ENCODE peak calls at places on chromosomes 6 and 20, in seven cellular contexts. One of them, this sample, is unnamed.

GRCh38 chr6:163416640-163417253 is 2.2 kb downstream of the QKI start:
- DNase-seq in cardiac fibroblast: peak; percentile 92
- DNase-seq in choroid plexus epithelial cell: peak; percentile 91
- DNase-seq in epithelial cell of esophagus: peak; percentile 79
- DNase-seq in left ventricle myocardium inferior: no peak
- DNase-seq in psoas muscle: no peak
- DNase-seq in right atrium auricular region: no peak
- DNase-seq in this sample: peak; percentile 44

GRCh38 chr20:21203036-21203656 is 77.3 kb downstream of the KIZ start:
- DNase-seq in cardiac fibroblast: no peak
- DNase-seq in epithelial cell of esophagus: no peak
- DNase-seq in psoas muscle: no peak
- DNase-seq in right atrium auricular region: no peak
- DNase-seq in left ventricle myocardium inferior: no peak
- DNase-seq in choroid plexus epithelial cell: no peak
- DNase-seq in this sample: no peak

GRCh38 chr6:70369332-70369950 is 43.9 kb upstream of the FAM135A start:
- DNase-seq in psoas muscle: peak; percentile 78
- DNase-seq in choroid plexus epithelial cell: peak; percentile 83
- DNase-seq in cardiac fibroblast: peak; percentile 82
- DNase-seq in epithelial cell of esophagus: peak; percentile 75
- DNase-seq in left ventricle myocardium inferior: peak; percentile 45
- DNase-seq in right atrium auricular region: peak; percentile 71
- DNase-seq in this sample: peak; percentile 52

GRCh38 chr20:39676857-39677351 is 714.8 kb downstream of the DHX35 start:
- DNase-seq in cardiac fibroblast: peak; percentile 38
- DNase-seq in choroid plexus epithelial cell: no peak
- DNase-seq in psoas muscle: no peak
- DNase-seq in right atrium auricular region: no peak
- DNase-seq in epithelial cell of esophagus: peak; percentile 32
- DNase-seq in left ventricle myocardium inferior: no peak
- DNase-seq in this sample: no peak

GRCh38 chr6:17429381-17430061 is 36.1 kb downstream of the CAP2 start:
- DNase-seq in epithelial cell of esophagus: no peak
- DNase-seq in right atrium auricular region: no peak
- DNase-seq in cardiac fibroblast: no peak
- DNase-seq in choroid plexus epithelial cell: peak; percentile 16
- DNase-seq in psoas muscle: no peak
- DNase-seq in left ventricle myocardium inferior: no peak
- DNase-seq in this sample: no peak

GRCh38 chr20:50467618-50468373 is 42.4 kb upstream of the PTPN1 start:
- DNase-seq in right atrium auricular region: no peak
- DNase-seq in left ventricle myocardium inferior: no peak
- DNase-seq in choroid plexus epithelial cell: peak; percentile 75
- DNase-seq in cardiac fibroblast: peak; percentile 66
- DNase-seq in epithelial cell of esophagus: peak; percentile 66
- DNase-seq in psoas muscle: no peak
- DNase-seq in this sample: peak; percentile 58

GRCh38 chr6:42028234-42029061 is 21.9 kb upstream of the TAF8 start:
- DNase-seq in left ventricle myocardium inferior: no peak
- DNase-seq in epithelial cell of esophagus: peak; percentile 71
- DNase-seq in choroid plexus epithelial cell: peak; percentile 88
- DNase-seq in cardiac fibroblast: peak; percentile 85
- DNase-seq in right atrium auricular region: no peak
- DNase-seq in psoas muscle: no peak
- DNase-seq in this sample: peak; percentile 35

GRCh38 chr20:48773837-48774418 is 53.9 kb downstream of the PREX1 start:
- DNase-seq in cardiac fibroblast: peak; percentile 37
- DNase-seq in epithelial cell of esophagus: no peak
- DNase-seq in choroid plexus epithelial cell: peak; percentile 76
- DNase-seq in psoas muscle: no peak
- DNase-seq in right atrium auricular region: no peak
- DNase-seq in left ventricle myocardium inferior: no peak
- DNase-seq in this sample: no peak

GRCh38 chr6:82067021-82067420 is 180.5 kb downstream of the IBTK start:
- DNase-seq in epithelial cell of esophagus: no peak
- DNase-seq in right atrium auricular region: no peak
- DNase-seq in choroid plexus epithelial cell: peak; percentile 40
- DNase-seq in left ventricle myocardium inferior: no peak
- DNase-seq in psoas muscle: no peak
- DNase-seq in cardiac fibroblast: peak; percentile 28
- DNase-seq in this sample: no peak

GRCh38 chr20:1377984-1378742 is 14.7 kb downstream of the FKBP1A start:
- DNase-seq in psoas muscle: no peak
- DNase-seq in right atrium auricular region: no peak
- DNase-seq in left ventricle myocardium inferior: no peak
- DNase-seq in epithelial cell of esophagus: peak; percentile 83
- DNase-seq in cardiac fibroblast: peak; percentile 69
- DNase-seq in choroid plexus epithelial cell: peak; percentile 50
- DNase-seq in this sample: no peak

GRCh38 chr6:131825946-131826345 is 18.1 kb downstream of the ENPP1 start:
- DNase-seq in right atrium auricular region: no peak
- DNase-seq in epithelial cell of esophagus: no peak
- DNase-seq in left ventricle myocardium inferior: no peak
- DNase-seq in choroid plexus epithelial cell: peak; percentile 55
- DNase-seq in cardiac fibroblast: no peak
- DNase-seq in psoas muscle: no peak
- DNase-seq in this sample: no peak

GRCh38 chr6:169933251-169933821 is 181.9 kb downstream of the ERMARD start:
- DNase-seq in left ventricle myocardium inferior: no peak
- DNase-seq in cardiac fibroblast: no peak
- DNase-seq in right atrium auricular region: peak; percentile 47
- DNase-seq in psoas muscle: no peak
- DNase-seq in epithelial cell of esophagus: peak; percentile 28
- DNase-seq in choroid plexus epithelial cell: no peak
- DNase-seq in this sample: peak; percentile 75

GRCh38 chr20:57680131-57680716 is 29.6 kb downstream of the PMEPA1 start:
- DNase-seq in left ventricle myocardium inferior: no peak
- DNase-seq in choroid plexus epithelial cell: peak; percentile 28
- DNase-seq in psoas muscle: no peak
- DNase-seq in right atrium auricular region: no peak
- DNase-seq in cardiac fibroblast: no peak
- DNase-seq in epithelial cell of esophagus: no peak
- DNase-seq in this sample: no peak

GRCh38 chr20:57680934-57681914 is 28.6 kb downstream of the PMEPA1 start:
- DNase-seq in epithelial cell of esophagus: no peak
- DNase-seq in choroid plexus epithelial cell: no peak
- DNase-seq in psoas muscle: no peak
- DNase-seq in right atrium auricular region: no peak
- DNase-seq in cardiac fibroblast: no peak
- DNase-seq in left ventricle myocardium inferior: no peak
- DNase-seq in this sample: no peak

GRCh38 chr20:57685134-57685851 is 24.5 kb downstream of the PMEPA1 start:
- DNase-seq in epithelial cell of esophagus: no peak
- DNase-seq in psoas muscle: no peak
- DNase-seq in cardiac fibroblast: no peak
- DNase-seq in left ventricle myocardium inferior: peak; percentile 43
- DNase-seq in right atrium auricular region: no peak
- DNase-seq in choroid plexus epithelial cell: no peak
- DNase-seq in this sample: no peak

GRCh38 chr20:57683876-57684275 is 25.9 kb downstream of the PMEPA1 start:
- DNase-seq in epithelial cell of esophagus: no peak
- DNase-seq in left ventricle myocardium inferior: no peak
- DNase-seq in psoas muscle: no peak
- DNase-seq in choroid plexus epithelial cell: no peak
- DNase-seq in right atrium auricular region: no peak
- DNase-seq in cardiac fibroblast: no peak
- DNase-seq in this sample: no peak

DNA sequence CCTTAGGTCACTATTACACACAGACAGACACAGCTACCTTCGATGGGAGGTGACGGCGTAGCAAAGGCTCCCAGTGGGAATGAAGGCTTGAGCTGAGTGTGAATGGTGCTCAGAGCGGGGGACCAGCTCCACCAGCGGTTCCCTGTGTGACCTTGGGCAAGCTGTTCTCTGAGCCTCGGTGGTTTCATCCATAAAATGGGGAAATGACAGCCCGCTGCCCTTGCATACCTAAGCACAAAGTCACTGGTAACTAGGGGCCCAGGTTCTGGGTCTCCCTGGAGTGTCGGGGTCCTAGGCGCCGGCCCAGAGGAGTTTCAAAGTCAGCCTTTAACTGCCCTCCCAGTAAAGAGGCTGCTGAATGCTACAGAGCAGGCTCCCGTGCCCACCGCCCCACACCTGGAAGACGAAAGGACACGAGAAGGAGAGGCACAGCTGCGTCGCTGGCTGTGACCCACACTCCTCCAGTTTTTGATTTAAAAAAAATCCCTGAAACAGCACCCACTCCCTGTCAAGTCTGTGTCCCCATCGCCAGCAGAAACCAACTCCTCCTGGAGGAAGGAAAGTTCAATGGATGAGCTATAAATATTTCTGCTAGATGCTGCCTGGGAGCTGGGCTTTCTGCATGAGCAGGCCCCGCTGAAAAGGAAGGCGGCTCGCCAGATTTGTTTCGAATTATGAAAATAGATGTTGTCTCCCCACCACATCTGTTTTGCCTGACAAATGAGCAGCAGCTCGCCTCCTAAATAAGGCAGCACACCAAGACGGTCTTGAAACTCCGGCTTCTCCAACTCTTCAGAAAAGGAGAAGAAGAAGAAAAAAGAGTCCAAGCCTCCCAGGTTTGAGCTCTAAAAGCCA is 27.4 kb downstream of the PMEPA1 start:
- DNase-seq in psoas muscle: no peak
- DNase-seq in choroid plexus epithelial cell: no peak
- DNase-seq in epithelial cell of esophagus: no peak
- DNase-seq in cardiac fibroblast: no peak
- DNase-seq in left ventricle myocardium inferior: no peak
- DNase-seq in right atrium auricular region: no peak
- DNase-seq in this sample: no peak
- H3K4me3 ChIP-seq in psoas muscle: no peak overlapping the region
- H3K4me3 ChIP-seq in choroid plexus epithelial cell: no peak overlapping the region
- H3K4me3 ChIP-seq in epithelial cell of esophagus: no peak overlapping the region
- H3K4me3 ChIP-seq in cardiac fibroblast: no peak overlapping the region
- H3K4me3 ChIP-seq in left ventricle myocardium inferior: no peak overlapping the region
- H3K4me3 ChIP-seq in right atrium auricular region: no peak overlapping the region
- H3K4me3 ChIP-seq in this sample: no peak overlapping the region

GRCh38 chr6:115796061-115796460 is 264.6 kb downstream of the FRK start:
- DNase-seq in left ventricle myocardium inferior: no peak
- DNase-seq in choroid plexus epithelial cell: no peak
- DNase-seq in cardiac fibroblast: no peak
- DNase-seq in epithelial cell of esophagus: no peak
- DNase-seq in right atrium auricular region: no peak
- DNase-seq in psoas muscle: no peak
- DNase-seq in this sample: no peak

GRCh38 chr6:115798229-115798628 is 262.5 kb downstream of the FRK start:
- DNase-seq in psoas muscle: no peak
- DNase-seq in right atrium auricular region: no peak
- DNase-seq in cardiac fibroblast: no peak
- DNase-seq in left ventricle myocardium inferior: no peak
- DNase-seq in epithelial cell of esophagus: no peak
- DNase-seq in choroid plexus epithelial cell: no peak
- DNase-seq in this sample: no peak

GRCh38 chr6:115796829-115797228 is 263.9 kb downstream of the FRK start:
- DNase-seq in epithelial cell of esophagus: no peak
- DNase-seq in psoas muscle: no peak
- DNase-seq in cardiac fibroblast: no peak
- DNase-seq in right atrium auricular region: no peak
- DNase-seq in left ventricle myocardium inferior: no peak
- DNase-seq in choroid plexus epithelial cell: no peak
- DNase-seq in this sample: no peak
- H3K4me3 ChIP-seq in epithelial cell of esophagus: no peak overlapping the region
- H3K4me3 ChIP-seq in psoas muscle: no peak overlapping the region
- H3K4me3 ChIP-seq in cardiac fibroblast: no peak overlapping the region
- H3K4me3 ChIP-seq in right atrium auricular region: no peak overlapping the region
- H3K4me3 ChIP-seq in left ventricle myocardium inferior: no peak overlapping the region
- H3K4me3 ChIP-seq in choroid plexus epithelial cell: no peak overlapping the region
- H3K4me3 ChIP-seq in this sample: no peak overlapping the region

GRCh38 chr6:5866547-5867051 is 140.1 kb downstream of the NRN1 start:
- DNase-seq in choroid plexus epithelial cell: peak; percentile 56
- DNase-seq in psoas muscle: no peak
- DNase-seq in cardiac fibroblast: peak; percentile 20
- DNase-seq in left ventricle myocardium inferior: no peak
- DNase-seq in right atrium auricular region: no peak
- DNase-seq in epithelial cell of esophagus: peak; percentile 77
- DNase-seq in this sample: no peak
- H3K4me3 ChIP-seq in choroid plexus epithelial cell: peak overlapping the region; percentile 38
- H3K4me3 ChIP-seq in psoas muscle: peak overlapping the region; percentile 46
- H3K4me3 ChIP-seq in cardiac fibroblast: no peak overlapping the region
- H3K4me3 ChIP-seq in left ventricle myocardium inferior: peak overlapping the region; percentile 24
- H3K4me3 ChIP-seq in right atrium auricular region: peak overlapping the region; percentile 1
- H3K4me3 ChIP-seq in epithelial cell of esophagus: no peak overlapping the region
- H3K4me3 ChIP-seq in this sample: no peak overlapping the region

GRCh38 chr20:63939061-63939935 is 16.9 kb downstream of the UCKL1 start:
- DNase-seq in left ventricle myocardium inferior: peak; percentile 14
- DNase-seq in psoas muscle: no peak
- DNase-seq in epithelial cell of esophagus: no peak
- DNase-seq in cardiac fibroblast: no peak
- DNase-seq in right atrium auricular region: no peak
- DNase-seq in choroid plexus epithelial cell: no peak
- DNase-seq in this sample: peak; percentile 84

GRCh38 chr20:63942250-63943006 is 13.8 kb downstream of the UCKL1 start:
- DNase-seq in choroid plexus epithelial cell: peak; percentile 70
- DNase-seq in epithelial cell of esophagus: peak; percentile 88
- DNase-seq in left ventricle myocardium inferior: peak; percentile 43
- DNase-seq in right atrium auricular region: no peak
- DNase-seq in cardiac fibroblast: no peak
- DNase-seq in psoas muscle: peak; percentile 71
- DNase-seq in this sample: peak; percentile 98

GRCh38 chr20:63941282-63942060 is 14.7 kb downstream of the UCKL1 start:
- DNase-seq in psoas muscle: peak; percentile 80
- DNase-seq in choroid plexus epithelial cell: no peak
- DNase-seq in epithelial cell of esophagus: peak; percentile 78
- DNase-seq in cardiac fibroblast: no peak
- DNase-seq in left ventricle myocardium inferior: peak; percentile 61
- DNase-seq in right atrium auricular region: no peak
- DNase-seq in this sample: peak; percentile 97

GRCh38 chr20:63940472-63941266 is 15.5 kb downstream of the UCKL1 start:
- DNase-seq in psoas muscle: peak; percentile 51
- DNase-seq in choroid plexus epithelial cell: no peak
- DNase-seq in epithelial cell of esophagus: no peak
- DNase-seq in left ventricle myocardium inferior: peak; percentile 15
- DNase-seq in cardiac fibroblast: no peak
- DNase-seq in right atrium auricular region: no peak
- DNase-seq in this sample: no peak

GRCh38 chr20:63940071-63940471 is 16.1 kb downstream of the UCKL1 start:
- DNase-seq in right atrium auricular region: no peak
- DNase-seq in choroid plexus epithelial cell: no peak
- DNase-seq in left ventricle myocardium inferior: peak; percentile 14
- DNase-seq in psoas muscle: peak; percentile 48
- DNase-seq in cardiac fibroblast: no peak
- DNase-seq in epithelial cell of esophagus: no peak
- DNase-seq in this sample: no peak
- H3K4me3 ChIP-seq in right atrium auricular region: no peak overlapping the region
- H3K4me3 ChIP-seq in choroid plexus epithelial cell: no peak overlapping the region
- H3K4me3 ChIP-seq in left ventricle myocardium inferior: no peak overlapping the region
- H3K4me3 ChIP-seq in psoas muscle: no peak overlapping the region
- H3K4me3 ChIP-seq in cardiac fibroblast: no peak overlapping the region
- H3K4me3 ChIP-seq in epithelial cell of esophagus: no peak overlapping the region
- H3K4me3 ChIP-seq in this sample: peak overlapping the region; percentile 55

DNA sequence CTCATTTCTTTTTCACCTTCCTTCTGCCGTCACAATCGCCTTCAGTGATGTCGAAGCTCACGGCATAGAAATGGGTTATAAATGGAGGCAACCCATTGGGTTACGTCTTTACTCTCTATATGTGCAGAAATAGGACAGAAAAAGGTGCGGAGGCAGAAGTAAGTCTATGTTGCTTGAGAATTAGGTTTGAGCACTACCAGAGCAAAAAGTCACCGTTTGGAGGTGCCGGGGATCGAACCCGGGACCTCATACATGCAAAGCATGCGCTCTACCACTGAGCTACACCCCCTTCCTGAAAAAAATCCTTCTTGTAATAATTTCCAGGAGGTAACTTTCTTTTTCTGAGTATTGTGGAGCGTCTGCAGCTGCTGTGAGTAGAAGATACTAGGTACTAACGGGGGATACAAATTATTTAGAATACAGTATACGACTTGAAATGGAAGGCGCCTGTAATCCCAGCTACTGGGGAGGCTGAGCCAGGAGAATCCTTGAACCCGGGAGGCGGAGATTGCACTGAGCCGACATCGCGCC is 134.2 kb downstream of the TRIM27 start:
- DNase-seq in left ventricle myocardium inferior: no peak
- DNase-seq in epithelial cell of esophagus: peak; percentile 64
- DNase-seq in psoas muscle: no peak
- DNase-seq in right atrium auricular region: peak; percentile 11
- DNase-seq in cardiac fibroblast: peak; percentile 87
- DNase-seq in choroid plexus epithelial cell: peak; percentile 66
- DNase-seq in this sample: no peak
- H3K4me3 ChIP-seq in left ventricle myocardium inferior: peak overlapping the region; percentile 44
- H3K4me3 ChIP-seq in epithelial cell of esophagus: peak overlapping the region; percentile 54
- H3K4me3 ChIP-seq in psoas muscle: peak overlapping the region; percentile 16
- H3K4me3 ChIP-seq in right atrium auricular region: peak overlapping the region; percentile 9
- H3K4me3 ChIP-seq in cardiac fibroblast: peak overlapping the region; percentile 56
- H3K4me3 ChIP-seq in choroid plexus epithelial cell: peak overlapping the region; percentile 59
- H3K4me3 ChIP-seq in this sample: peak overlapping the region; percentile 62

This sample was measured in H7.